ENCODE peak calls at places on chromosomes 2 and 18, in ten cellular contexts. K, A, B, U, S, O, Z, M, G and W are unnamed samples.

GRCh38 chr2:217801711-217802110 is 201.1 kb downstream of the TNS1 start:
- DNase-seq in K (peak), A (no peak), B (no peak), U (no peak), S (no peak), O (no peak), Z (no peak), M (peak), G (no peak), W (peak)

GRCh38 chr2:144124882-144125281 is 395.0 kb downstream of the ZEB2 start:
- DNase-seq in K (no peak), A (no peak), B (no peak), U (no peak), S (no peak), O (no peak), Z (no peak), M (no peak), G (no peak), W (no peak)

GRCh38 chr2:224412064-224412921 is 10.4 kb upstream of the FAM124B start:
- DNase-seq in K (no peak), A (peak), B (no peak), U (no peak), S (no peak), O (no peak), Z (no peak), M (no peak), G (peak), W (no peak)

GRCh38 chr18:21943456-21943855 is 202.9 kb downstream of the MIB1 start:
- DNase-seq in K (no peak), A (no peak), B (no peak), U (no peak), S (no peak), O (no peak), Z (no peak), M (no peak), G (no peak), W (no peak)

GRCh38 chr2:239389414-239390329 is 11.1 kb downstream of the HDAC4 start:
- DNase-seq in K (no peak), A (no peak), B (peak), U (no peak), S (no peak), O (no peak), Z (no peak), M (no peak), G (no peak), W (no peak)

GRCh38 chr2:159832026-159832425 is 34.0 kb upstream of the CD302 start:
- DNase-seq in K (no peak), A (no peak), B (no peak), U (no peak), S (no peak), O (no peak), Z (no peak), M (no peak), G (no peak), W (no peak)

GRCh38 chr2:196453613-196454047 is 185.9 kb upstream of the CCDC150 start:
- DNase-seq in K (no peak), A (no peak), B (no peak), U (peak), S (peak), O (no peak), Z (peak), M (no peak), G (peak), W (no peak)

GRCh38 chr2:80059381-80059907 is 245.1 kb downstream of the LRRTM1 start:
- DNase-seq in K (no peak), A (no peak), B (no peak), U (no peak), S (no peak), O (no peak), Z (no peak), M (no peak), G (no peak), W (no peak)

GRCh38 chr18:6107794-6108193 is 212.5 kb upstream of the TMEM200C start:
- DNase-seq in K (no peak), A (no peak), B (no peak), U (no peak), S (no peak), O (no peak), Z (no peak), M (no peak), G (no peak), W (no peak)

GRCh38 chr18:76121049-76121448 is 374.0 kb downstream of the ZNF516 start:
- DNase-seq in K (no peak), A (no peak), B (no peak), U (no peak), S (no peak), O (no peak), Z (no peak), M (no peak), G (no peak), W (no peak)

GRCh38 chr2:24375349-24376087 is 15.2 kb upstream of the ITSN2 start:
- DNase-seq in K (no peak), A (no peak), B (no peak), U (no peak), S (no peak), O (no peak), Z (no peak), M (peak), G (no peak), W (peak)

GRCh38 chr2:215612770-215613169 is 176.9 kb upstream of the FN1 start:
- DNase-seq in K (no peak), A (no peak), B (no peak), U (no peak), S (no peak), O (no peak), Z (no peak), M (no peak), G (peak), W (no peak)

GRCh38 chr2:176907341-176907740 is 305.3 kb upstream of the HNRNPA3 start:
- DNase-seq in K (no peak), A (no peak), B (no peak), U (no peak), S (no peak), O (no peak), Z (no peak), M (no peak), G (no peak), W (no peak)

GRCh38 chr2:40213071-40213470 is 238.8 kb downstream of the SLC8A1 start:
- DNase-seq in K (no peak), A (no peak), B (no peak), U (no peak), S (no peak), O (no peak), Z (no peak), M (no peak), G (peak), W (no peak)
- TF ChIP-seq POLR2A in K (no peak), A (no peak), B (no peak), U (no peak), S (no peak), O (no peak), Z (no peak), M (no peak), G (no peak), W (no peak)

DNA sequence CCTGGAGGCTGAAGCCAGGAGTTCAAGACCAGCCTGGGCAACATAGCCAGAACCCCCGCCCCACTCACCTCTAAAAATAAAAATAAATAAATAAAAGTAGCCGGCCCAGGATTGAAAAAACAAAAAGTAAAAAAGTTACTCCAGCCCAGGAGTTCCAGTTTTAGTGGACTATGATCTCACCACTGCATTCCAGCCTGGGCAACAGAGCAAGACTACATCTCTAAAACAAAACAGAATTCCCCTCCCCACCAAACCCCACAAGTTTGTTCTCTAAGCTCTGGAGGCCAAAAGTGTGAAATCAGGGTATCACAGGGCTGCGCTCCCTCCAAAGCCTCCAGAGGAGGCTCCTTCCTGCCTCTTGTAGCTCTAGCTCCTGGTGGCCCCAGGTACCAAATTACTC is 1.7 kb downstream of the D2HGDH start:
- DNase-seq in K (no peak), A (no peak), B (no peak), U (no peak), S (no peak), O (no peak), Z (peak), M (no peak), G (no peak), W (no peak)
- TF ChIP-seq POLR2A in K (no peak), A (no peak), B (no peak), U (no peak), S (no peak), O (no peak), Z (no peak), M (no peak), G (no peak), W (no peak)

DNA sequence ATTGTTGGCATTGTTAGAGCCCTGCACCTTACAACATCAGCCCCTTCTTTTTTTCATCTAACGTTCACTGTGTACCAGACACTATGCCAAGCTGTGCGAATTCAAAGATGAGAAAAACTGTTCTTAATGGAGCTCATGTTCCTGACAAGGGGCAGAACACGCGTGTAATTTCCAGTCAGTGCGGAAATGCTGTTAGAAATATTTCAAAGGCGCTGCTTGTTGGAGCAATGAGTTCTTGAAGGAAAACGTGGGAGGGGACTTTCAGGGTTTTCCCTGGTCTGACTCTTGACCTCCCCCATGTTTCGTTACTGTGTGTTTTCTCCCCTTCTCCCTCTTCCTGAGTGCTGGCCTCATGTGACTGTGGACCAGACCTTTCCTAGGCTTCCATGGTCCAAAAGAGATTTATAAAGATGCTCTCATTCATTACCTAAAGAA is 1.5 kb downstream of the MTHFD2 start:
- DNase-seq in K (no peak), A (no peak), B (no peak), U (no peak), S (no peak), O (no peak), Z (no peak), M (no peak), G (peak), W (no peak)
- TF ChIP-seq POLR2A in K (no peak), A (no peak), B (no peak), U (no peak), S (no peak), O (no peak), Z (no peak), M (no peak), G (no peak), W (no peak)

GRCh38 chr18:9960263-9960904 is 46.6 kb downstream of the VAPA start:
- DNase-seq in K (no peak), A (no peak), B (no peak), U (no peak), S (no peak), O (no peak), Z (no peak), M (no peak), G (no peak), W (no peak)
- TF ChIP-seq POLR2A in K (no peak), A (no peak), B (no peak), U (no peak), S (no peak), O (no peak), Z (no peak), M (no peak), G (no peak), W (no peak)

DNA sequence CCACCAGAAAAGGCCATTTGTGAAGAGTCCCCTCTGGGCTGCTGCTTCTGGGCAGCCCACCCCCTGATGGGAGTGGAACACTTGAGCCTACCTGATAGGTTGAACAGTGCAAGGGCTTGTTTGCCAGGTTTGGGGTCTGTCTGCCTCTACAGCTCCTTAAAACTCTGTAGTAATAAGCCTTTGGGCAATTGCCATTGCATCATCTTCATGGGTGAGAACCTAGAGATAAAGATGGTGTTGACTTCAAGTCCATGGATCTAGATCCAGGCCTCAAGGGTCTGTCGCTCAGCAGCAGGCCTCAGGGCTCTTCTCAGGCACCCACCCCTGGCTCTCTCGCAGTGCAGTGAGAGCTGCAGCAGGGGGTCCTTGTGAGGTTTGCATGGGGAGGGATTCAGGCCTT is 47.1 kb upstream of the MCFD2 start:
- DNase-seq in K (no peak), A (no peak), B (no peak), U (no peak), S (no peak), O (no peak), Z (no peak), M (no peak), G (no peak), W (no peak)
- TF ChIP-seq POLR2A in K (no peak), A (no peak), B (no peak), U (no peak), S (no peak), O (no peak), Z (no peak), M (no peak), G (no peak), W (no peak)

GRCh38 chr2:39124000-39124769 is 3.3 kb upstream of the SOS1 start:
- DNase-seq in K (peak), A (peak), B (peak), U (peak), S (peak), O (peak), Z (peak), M (peak), G (peak), W (peak)
- TF ChIP-seq POLR2A in K (no peak), A (peak), B (peak), U (peak), S (peak), O (no peak), Z (peak), M (peak), G (peak), W (no peak)

DNA sequence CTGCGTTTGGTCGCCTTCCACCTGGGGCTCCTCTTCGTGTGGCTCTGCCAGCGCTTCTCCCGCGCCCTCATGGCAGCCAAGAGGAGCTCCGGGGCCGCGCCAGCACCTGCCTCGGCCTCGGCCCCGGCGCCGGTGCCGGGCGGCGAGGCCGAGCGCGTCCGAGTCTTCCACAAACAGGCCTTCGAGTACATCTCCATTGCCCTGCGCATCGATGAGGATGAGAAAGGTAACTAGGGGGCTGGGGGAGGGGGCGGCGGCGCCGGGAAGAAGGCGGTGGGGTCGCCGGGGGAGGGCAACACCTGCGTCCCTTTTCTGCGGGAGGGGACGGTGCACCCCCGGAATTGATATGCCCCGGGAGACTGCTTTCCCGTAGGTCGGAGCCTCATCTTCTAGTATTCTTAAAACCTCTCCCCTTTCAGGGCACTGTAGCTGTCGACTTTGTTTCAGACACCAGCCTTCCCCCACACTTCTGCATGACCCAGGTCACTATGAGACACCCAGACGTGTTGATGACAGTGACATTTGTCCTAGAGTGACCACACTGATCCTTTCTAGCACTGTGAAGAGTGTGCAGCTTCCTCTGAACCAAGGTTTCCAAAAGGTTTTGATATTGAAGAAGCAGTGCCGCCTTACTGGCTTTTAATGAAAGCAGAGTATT is 794 bp downstream of the SPAST start:
- DNase-seq in K (no peak), A (no peak), B (no peak), U (no peak), S (no peak), O (no peak), Z (no peak), M (peak), G (no peak), W (peak)
- TF ChIP-seq POLR2A in K (no peak), A (peak), B (no peak), U (peak), S (peak), O (no peak), Z (no peak), M (no peak), G (no peak), W (no peak)

DNA sequence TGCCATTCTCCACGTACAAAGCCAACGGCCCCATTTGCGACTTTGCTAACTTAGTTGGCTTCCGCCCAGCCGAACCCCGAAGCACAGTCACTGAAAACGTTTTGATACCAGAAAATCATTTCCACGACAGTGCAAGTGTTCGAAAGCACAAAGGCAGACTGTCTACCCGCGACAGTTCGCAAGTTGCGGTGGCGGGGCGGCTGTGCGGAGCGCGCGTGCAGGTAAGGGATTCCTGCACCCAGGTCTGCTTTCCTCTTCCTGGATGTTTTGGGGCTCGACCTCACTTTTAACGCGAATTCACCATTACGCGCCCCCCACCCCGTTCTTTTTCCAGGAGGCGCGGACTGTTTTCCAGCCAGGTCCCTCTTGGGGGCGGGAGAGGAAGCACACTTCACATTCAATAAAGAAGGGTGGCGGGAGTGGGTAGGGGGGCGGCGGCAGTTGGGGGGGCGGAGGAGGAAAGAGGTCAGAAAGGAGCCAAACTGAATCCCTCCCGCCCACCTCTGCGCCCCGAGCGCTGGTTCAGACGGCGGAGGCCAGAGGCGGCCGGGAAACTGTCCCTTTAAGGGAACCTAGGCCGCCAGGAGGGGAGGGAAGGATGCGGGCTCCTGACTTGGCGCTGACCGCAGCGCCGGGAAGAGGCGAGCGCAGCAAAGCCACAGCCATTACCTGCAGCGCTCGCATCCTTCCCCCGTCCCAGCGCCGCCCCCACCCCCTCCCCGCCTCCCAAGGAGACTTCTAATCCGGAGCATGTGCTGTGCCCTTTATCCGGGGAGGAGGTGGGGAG is 107.5 kb upstream of the KCTD1 start:
- DNase-seq in K (peak), A (peak), B (no peak), U (peak), S (no peak), O (peak), Z (no peak), M (peak), G (peak), W (peak)
- TF ChIP-seq POLR2A in K (no peak), A (no peak), B (no peak), U (no peak), S (no peak), O (no peak), Z (no peak), M (no peak), G (no peak), W (no peak)

GRCh38 chr2:241797441-241798080 is 11.4 kb upstream of the NEU4 start:
- DNase-seq in K (peak), A (no peak), B (peak), U (no peak), S (no peak), O (no peak), Z (no peak), M (peak), G (no peak), W (no peak)
- TF ChIP-seq POLR2A in K (no peak), A (no peak), B (no peak), U (no peak), S (no peak), O (no peak), Z (no peak), M (no peak), G (no peak), W (no peak)